ENCODE peak calls at places on chromosomes 3 and 15, in six cellular contexts. One of them, this sample, is unnamed.

GRCh38 chr3:73398084-73398483 is 226.7 kb downstream of the PDZRN3 start:
- DNase-seq in stimulated activated naive B cell treated with anti-CD40 and anti-IgM and Interleukin-4, amounts not matched to agents 10 μg/mL and 1 μg/mL and 100 μg/mL, for 72 hours: no peak
- DNase-seq in NCI-H2029: no peak
- DNase-seq in NCI-H460: no peak
- DNase-seq in mucosa of descending colon: no peak
- DNase-seq in ecto neural progenitor cell: no peak
- DNase-seq in this sample: no peak

GRCh38 chr3:132180337-132180791 is 136.8 kb upstream of the ACP3 start:
- DNase-seq in stimulated activated naive B cell treated with anti-CD40 and anti-IgM and Interleukin-4, amounts not matched to agents 10 μg/mL and 1 μg/mL and 100 μg/mL, for 72 hours: peak; percentile 1
- DNase-seq in NCI-H2029: peak; percentile 24
- DNase-seq in NCI-H460: peak; percentile 60
- DNase-seq in mucosa of descending colon: no peak
- DNase-seq in ecto neural progenitor cell: no peak
- DNase-seq in this sample: no peak

GRCh38 chr3:187274315-187274976 is 17.1 kb downstream of the MASP1 start:
- DNase-seq in stimulated activated naive B cell treated with anti-CD40 and anti-IgM and Interleukin-4, amounts not matched to agents 10 μg/mL and 1 μg/mL and 100 μg/mL, for 72 hours: no peak
- DNase-seq in NCI-H2029: no peak
- DNase-seq in NCI-H460: no peak
- DNase-seq in mucosa of descending colon: no peak
- DNase-seq in ecto neural progenitor cell: no peak
- DNase-seq in this sample: no peak

GRCh38 chr3:188037965-188038581 is 115.9 kb upstream of the LPP start:
- DNase-seq in stimulated activated naive B cell treated with anti-CD40 and anti-IgM and Interleukin-4, amounts not matched to agents 10 μg/mL and 1 μg/mL and 100 μg/mL, for 72 hours: no peak
- DNase-seq in NCI-H2029: no peak
- DNase-seq in NCI-H460: no peak
- DNase-seq in mucosa of descending colon: peak; percentile 50
- DNase-seq in ecto neural progenitor cell: no peak
- DNase-seq in this sample: no peak

GRCh38 chr3:176816937-176817336 is 380.3 kb downstream of the TBL1XR1 start:
- DNase-seq in stimulated activated naive B cell treated with anti-CD40 and anti-IgM and Interleukin-4, amounts not matched to agents 10 μg/mL and 1 μg/mL and 100 μg/mL, for 72 hours: no peak
- DNase-seq in NCI-H2029: no peak
- DNase-seq in NCI-H460: no peak
- DNase-seq in mucosa of descending colon: no peak
- DNase-seq in ecto neural progenitor cell: no peak
- DNase-seq in this sample: no peak

GRCh38 chr15:53693729-53694533 is 65.5 kb downstream of the WDR72 start:
- DNase-seq in stimulated activated naive B cell treated with anti-CD40 and anti-IgM and Interleukin-4, amounts not matched to agents 10 μg/mL and 1 μg/mL and 100 μg/mL, for 72 hours: no peak
- DNase-seq in NCI-H2029: peak; percentile 57
- DNase-seq in NCI-H460: no peak
- DNase-seq in mucosa of descending colon: no peak
- DNase-seq in ecto neural progenitor cell: no peak
- DNase-seq in this sample: no peak

GRCh38 chr3:136503056-136503455 is 249.1 kb downstream of the STAG1 start:
- DNase-seq in stimulated activated naive B cell treated with anti-CD40 and anti-IgM and Interleukin-4, amounts not matched to agents 10 μg/mL and 1 μg/mL and 100 μg/mL, for 72 hours: no peak
- DNase-seq in NCI-H2029: no peak
- DNase-seq in NCI-H460: no peak
- DNase-seq in mucosa of descending colon: no peak
- DNase-seq in ecto neural progenitor cell: no peak
- DNase-seq in this sample: no peak

GRCh38 chr3:106333911-106334618 is 465.3 kb upstream of the CBLB start:
- DNase-seq in stimulated activated naive B cell treated with anti-CD40 and anti-IgM and Interleukin-4, amounts not matched to agents 10 μg/mL and 1 μg/mL and 100 μg/mL, for 72 hours: peak; percentile 19
- DNase-seq in NCI-H2029: no peak
- DNase-seq in NCI-H460: no peak
- DNase-seq in mucosa of descending colon: no peak
- DNase-seq in ecto neural progenitor cell: no peak
- DNase-seq in this sample: no peak

GRCh38 chr3:150064952-150065351 is 94.3 kb upstream of the PFN2 start:
- DNase-seq in stimulated activated naive B cell treated with anti-CD40 and anti-IgM and Interleukin-4, amounts not matched to agents 10 μg/mL and 1 μg/mL and 100 μg/mL, for 72 hours: no peak
- DNase-seq in NCI-H2029: no peak
- DNase-seq in NCI-H460: no peak
- DNase-seq in mucosa of descending colon: no peak
- DNase-seq in ecto neural progenitor cell: no peak
- DNase-seq in this sample: no peak

GRCh38 chr3:150038830-150039229 is 68.1 kb upstream of the PFN2 start:
- DNase-seq in stimulated activated naive B cell treated with anti-CD40 and anti-IgM and Interleukin-4, amounts not matched to agents 10 μg/mL and 1 μg/mL and 100 μg/mL, for 72 hours: no peak
- DNase-seq in NCI-H2029: peak; percentile 87
- DNase-seq in NCI-H460: no peak
- DNase-seq in mucosa of descending colon: no peak
- DNase-seq in ecto neural progenitor cell: no peak
- DNase-seq in this sample: no peak

GRCh38 chr15:36688310-36689102 is 109.1 kb downstream of the CDIN1 start:
- DNase-seq in stimulated activated naive B cell treated with anti-CD40 and anti-IgM and Interleukin-4, amounts not matched to agents 10 μg/mL and 1 μg/mL and 100 μg/mL, for 72 hours: no peak
- DNase-seq in NCI-H2029: no peak
- DNase-seq in NCI-H460: no peak
- DNase-seq in mucosa of descending colon: no peak
- DNase-seq in ecto neural progenitor cell: no peak
- DNase-seq in this sample: no peak

GRCh38 chr15:62770111-62770660 is 272.4 kb upstream of the TPM1 start:
- DNase-seq in stimulated activated naive B cell treated with anti-CD40 and anti-IgM and Interleukin-4, amounts not matched to agents 10 μg/mL and 1 μg/mL and 100 μg/mL, for 72 hours: no peak
- DNase-seq in NCI-H2029: no peak
- DNase-seq in NCI-H460: no peak
- DNase-seq in mucosa of descending colon: no peak
- DNase-seq in ecto neural progenitor cell: no peak
- DNase-seq in this sample: no peak

GRCh38 chr15:25708391-25708790 is 154.7 kb downstream of the ATP10A start:
- DNase-seq in stimulated activated naive B cell treated with anti-CD40 and anti-IgM and Interleukin-4, amounts not matched to agents 10 μg/mL and 1 μg/mL and 100 μg/mL, for 72 hours: no peak
- DNase-seq in NCI-H2029: no peak
- DNase-seq in NCI-H460: no peak
- DNase-seq in mucosa of descending colon: no peak
- DNase-seq in ecto neural progenitor cell: no peak
- DNase-seq in this sample: no peak

GRCh38 chr3:176953106-176954080 is 243.9 kb downstream of the TBL1XR1 start:
- DNase-seq in stimulated activated naive B cell treated with anti-CD40 and anti-IgM and Interleukin-4, amounts not matched to agents 10 μg/mL and 1 μg/mL and 100 μg/mL, for 72 hours: no peak
- DNase-seq in NCI-H2029: peak; percentile 14
- DNase-seq in NCI-H460: no peak
- DNase-seq in mucosa of descending colon: peak; percentile 66
- DNase-seq in ecto neural progenitor cell: no peak
- DNase-seq in this sample: no peak

GRCh38 chr3:112982710-112983109 is 7.8 kb upstream of the CD200R1 start:
- DNase-seq in stimulated activated naive B cell treated with anti-CD40 and anti-IgM and Interleukin-4, amounts not matched to agents 10 μg/mL and 1 μg/mL and 100 μg/mL, for 72 hours: no peak
- DNase-seq in NCI-H2029: no peak
- DNase-seq in NCI-H460: no peak
- DNase-seq in mucosa of descending colon: no peak
- DNase-seq in ecto neural progenitor cell: no peak
- DNase-seq in this sample: no peak

GRCh38 chr15:87777054-87777498 is 479.5 kb downstream of the NTRK3 start:
- DNase-seq in stimulated activated naive B cell treated with anti-CD40 and anti-IgM and Interleukin-4, amounts not matched to agents 10 μg/mL and 1 μg/mL and 100 μg/mL, for 72 hours: no peak
- DNase-seq in NCI-H2029: no peak
- DNase-seq in NCI-H460: no peak
- DNase-seq in mucosa of descending colon: no peak
- DNase-seq in ecto neural progenitor cell: no peak
- DNase-seq in this sample: no peak

GRCh38 chr15:55789066-55789660 is 46.2 kb upstream of the PRTG start:
- DNase-seq in stimulated activated naive B cell treated with anti-CD40 and anti-IgM and Interleukin-4, amounts not matched to agents 10 μg/mL and 1 μg/mL and 100 μg/mL, for 72 hours: peak; percentile 1
- DNase-seq in NCI-H2029: no peak
- DNase-seq in NCI-H460: peak; percentile 30
- DNase-seq in mucosa of descending colon: peak; percentile 39
- DNase-seq in ecto neural progenitor cell: no peak
- DNase-seq in this sample: no peak